ENCODE peak calls at places on chromosomes 4 and X, in six cellular contexts. Y is uterus, K is thyroid gland, F is suprapubic skin, R is tibial nerve, U is transverse colon. P is an unnamed sample.

GRCh38 chr4:23733911-23734458 is 155.9 kb downstream of the PPARGC1A start:
- DNase-seq in Y (no peak), K (no peak), F (no peak), R (no peak), U (no peak), P (no peak)

GRCh38 chrX:68995780-68996551 is 167.1 kb downstream of the EFNB1 start:
- DNase-seq in Y (peak; percentile 76), K (peak; percentile 4), F (peak; percentile 50), R (peak; percentile 14), U (peak; percentile 79), P (peak; percentile 72)

GRCh38 chrX:151384807-151385206 is 12.2 kb upstream of the VMA21 start:
- DNase-seq in Y (no peak), K (peak; percentile 20), F (no peak), R (no peak), U (no peak), P (no peak)

GRCh38 chr4:98447648-98448047 is 186.5 kb downstream of the RAP1GDS1 start:
- DNase-seq in Y (no peak), K (no peak), F (no peak), R (no peak), U (peak; percentile 11), P (no peak)

GRCh38 chrX:41906515-41907165 is 16.7 kb downstream of the CASK start:
- DNase-seq in Y (no peak), K (no peak), F (no peak), R (no peak), U (no peak), P (no peak)

GRCh38 chrX:68238568-68238967 is 194.7 kb downstream of the OPHN1 start:
- DNase-seq in Y (no peak), K (no peak), F (no peak), R (no peak), U (no peak), P (no peak)

GRCh38 chr4:184448828-184449227 is 25.5 kb downstream of the IRF2 start:
- DNase-seq in Y (peak; percentile 61), K (peak; percentile 24), F (no peak), R (peak; percentile 60), U (peak; percentile 44), P (peak; percentile 59)

GRCh38 chr4:65668201-65669007 is 1.9 kb downstream of the EPHA5 start:
- DNase-seq in Y (peak; percentile 24), K (peak; percentile 58), F (peak; percentile 58), R (peak; percentile 45), U (no peak), P (no peak)

GRCh38 chr4:8236920-8237195 is 32.7 kb upstream of the HTRA3 start:
- DNase-seq in Y (no peak), K (no peak), F (no peak), R (no peak), U (no peak), P (no peak)

GRCh38 chr4:188780028-188780427 is 640.8 kb downstream of the TRIML1 start:
- DNase-seq in Y (no peak), K (no peak), F (no peak), R (no peak), U (no peak), P (no peak)

GRCh38 chr4:1469596-1470392 is 63.6 kb upstream of the NKX1-1 start:
- DNase-seq in Y (peak; percentile 4), K (no peak), F (no peak), R (no peak), U (peak; percentile 5), P (no peak)

GRCh38 chr4:107654694-107655093 is 65.3 kb downstream of the PAPSS1 start:
- DNase-seq in Y (no peak), K (no peak), F (no peak), R (no peak), U (no peak), P (no peak)

GRCh38 chr4:35151816-35152572 is 1092.3 kb downstream of the ARAP2 start:
- DNase-seq in Y (no peak), K (peak; percentile 24), F (no peak), R (no peak), U (no peak), P (no peak)

GRCh38 chr4:125677665-125678307 is 363.0 kb downstream of the FAT4 start:
- DNase-seq in Y (no peak), K (no peak), F (no peak), R (no peak), U (no peak), P (no peak)

GRCh38 chr4:25861951-25862410 is 807 bp downstream of the SEL1L3 start:
- DNase-seq in Y (no peak), K (peak; percentile 24), F (no peak), R (no peak), U (peak; percentile 27), P (no peak)

GRCh38 chr4:56086561-56086960 is 137.8 kb downstream of the CEP135 start:
- DNase-seq in Y (no peak), K (no peak), F (no peak), R (no peak), U (peak; percentile 46), P (no peak)

GRCh38 chr4:110287130-110287529 is 88.7 kb upstream of the ELOVL6 start:
- DNase-seq in Y (no peak), K (no peak), F (no peak), R (no peak), U (no peak), P (no peak)

GRCh38 chr4:103885152-103885551 is 165.4 kb upstream of the TACR3 start:
- DNase-seq in Y (no peak), K (no peak), F (no peak), R (no peak), U (no peak), P (no peak)

GRCh38 chr4:126583509-126583908 is 1049.2 kb upstream of the INTU start:
- DNase-seq in Y (no peak), K (peak; percentile 26), F (no peak), R (no peak), U (no peak), P (no peak)

GRCh38 chrX:118271770-118272169 is 74.1 kb upstream of the WDR44 start:
- DNase-seq in Y (no peak), K (no peak), F (no peak), R (no peak), U (no peak), P (no peak)

GRCh38 chr4:6246170-6246634 is 23.4 kb upstream of the WFS1 start:
- DNase-seq in Y (no peak), K (no peak), F (no peak), R (no peak), U (no peak), P (no peak)

GRCh38 chr4:82785248-82786003 is 13.2 kb downstream of the SCD5 start:
- DNase-seq in Y (no peak), K (no peak), F (no peak), R (no peak), U (no peak), P (no peak)

GRCh38 chr4:56130609-56131150 is 181.9 kb downstream of the CEP135 start:
- DNase-seq in Y (no peak), K (no peak), F (no peak), R (no peak), U (no peak), P (no peak)

DNA sequence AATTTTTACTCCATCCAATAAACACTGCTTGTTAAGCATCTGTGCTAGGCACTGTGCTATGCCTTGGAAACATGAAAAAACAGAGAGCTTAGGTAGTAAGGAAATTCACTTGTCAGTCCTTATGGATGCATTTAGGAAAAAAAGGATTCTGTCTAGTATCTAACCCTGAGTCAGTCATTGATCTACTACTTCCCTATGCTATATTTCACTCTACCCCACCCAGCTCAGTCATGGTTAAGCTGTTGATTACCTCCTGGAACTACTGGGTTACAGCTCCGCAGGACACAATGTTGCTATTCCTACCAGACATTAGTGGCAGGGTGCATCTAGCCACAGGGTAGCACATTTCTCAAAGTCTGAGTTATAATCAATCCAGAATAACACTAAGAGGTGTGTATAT is 2.9 kb upstream of the USP53 start:
- DNase-seq in Y (no peak), K (no peak), F (no peak), R (no peak), U (peak; percentile 20), P (no peak)
- H3K27ac ChIP-seq in Y (no peak overlapping the region), K (no peak overlapping the region), F (peak overlapping the region; percentile 79), R (no peak overlapping the region), U (peak overlapping the region; percentile 23), P (no peak overlapping the region)

GRCh38 chr4:90798948-90799347 is 671.8 kb downstream of the CCSER1 start:
- DNase-seq in Y (no peak), K (no peak), F (no peak), R (no peak), U (no peak), P (no peak)
- TF ChIP-seq POLR2A in Y (no peak), K (no peak), F (no peak), R (no peak), U (no peak), P (no peak)

DNA sequence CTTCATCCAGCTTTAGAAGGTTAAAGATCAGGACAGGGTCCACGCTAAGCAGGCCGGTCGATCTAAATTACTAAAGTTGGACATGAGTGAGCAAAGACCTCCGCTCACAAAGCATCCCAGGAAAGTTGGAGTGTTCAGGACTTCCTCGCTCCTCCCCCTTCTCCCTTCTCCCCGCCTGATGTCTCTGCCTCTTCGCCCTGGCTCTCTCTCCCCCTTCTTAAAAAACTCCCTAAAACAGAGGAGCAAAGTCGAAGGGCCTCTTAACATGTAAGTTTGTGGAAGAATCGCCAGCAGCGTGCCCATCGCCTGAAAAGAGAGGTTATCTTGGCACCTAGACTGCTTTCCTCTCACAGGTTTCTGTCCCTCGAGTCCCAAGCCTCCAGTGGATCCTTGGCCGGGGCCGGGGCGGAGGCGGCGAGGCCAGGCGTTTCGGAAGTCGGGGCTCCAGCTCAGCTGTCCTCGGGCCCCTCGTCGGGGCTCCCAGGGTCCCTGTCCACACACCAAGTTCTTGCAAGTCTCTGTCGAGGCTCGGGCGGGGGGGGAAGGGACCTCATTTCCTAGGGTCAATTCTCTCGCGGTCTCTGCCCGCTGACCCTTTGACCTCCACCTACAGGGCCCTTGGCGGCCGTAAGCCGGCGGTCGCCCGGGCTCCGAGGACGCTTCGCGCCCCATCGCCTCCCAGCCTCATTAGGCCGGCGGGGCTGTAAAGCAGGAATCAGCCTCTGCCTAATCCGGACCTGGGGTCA is 7.6 kb downstream of the ZIC3 start:
- DNase-seq in Y (no peak), K (no peak), F (no peak), R (no peak), U (no peak), P (no peak)
- H3K27ac ChIP-seq in Y (no peak overlapping the region), K (no peak overlapping the region), F (no peak overlapping the region), R (no peak overlapping the region), U (no peak overlapping the region), P (no peak overlapping the region)

GRCh38 chr4:176320340-176320975 is 692 bp downstream of the SPCS3 start:
- DNase-seq in Y (peak; percentile 86), K (peak; percentile 89), F (peak; percentile 91), R (peak; percentile 83), U (peak; percentile 91), P (peak; percentile 92)
- TF ChIP-seq POLR2A in Y (no peak), K (peak; percentile 23), F (peak; percentile 4), R (no peak), U (no peak), P (no peak)

DNA sequence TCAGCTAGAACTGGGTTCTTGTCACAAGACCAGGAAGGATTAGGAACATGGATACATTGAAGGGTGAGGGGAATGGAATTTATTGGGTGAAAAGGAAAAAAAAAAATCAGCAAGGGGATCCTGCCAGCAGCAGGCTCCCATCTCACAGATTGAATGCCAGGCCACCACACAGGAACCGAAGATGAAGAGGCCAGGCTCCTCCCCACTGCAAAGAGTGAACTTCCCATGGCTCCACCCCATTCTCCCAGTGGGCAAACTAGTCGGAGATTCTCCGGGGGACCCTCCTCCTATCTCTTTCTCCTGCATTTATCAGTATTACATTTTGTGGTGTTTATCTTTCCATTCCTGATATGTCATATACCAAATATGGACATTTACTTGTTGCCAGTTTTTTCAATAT is 46.0 kb upstream of the MAGED1 start:
- DNase-seq in Y (no peak), K (no peak), F (no peak), R (no peak), U (no peak), P (peak; percentile 21)
- H3K27ac ChIP-seq in Y (no peak overlapping the region), K (no peak overlapping the region), F (no peak overlapping the region), R (no peak overlapping the region), U (no peak overlapping the region), P (no peak overlapping the region)

P was measured in heart left ventricle.